ENCODE peak calls at places on chromosome 3, in eight cellular contexts. L is activated gamma-delta T cell treated with Interleukin-2 at 50 U/mL for 16 hours, W is GDM1, F is GM03348, B is pancreas, K is T-helper 17 cell, U is naive B cell, H is NCI-H510A. E is an unnamed sample.

GRCh38 chr3:45635475-45636256 is 41.1 kb downstream of the LIMD1 start:
- DNase-seq in L (no peak), W (no peak), F (peak), B (no peak), K (no peak), U (no peak), H (no peak), E (no peak)

GRCh38 chr3:37032961-37033360 is 39.6 kb downstream of the MLH1 start:
- DNase-seq in L (no peak), W (no peak), F (no peak), B (no peak), K (no peak), U (no peak), H (no peak), E (no peak)

GRCh38 chr3:120350431-120350941 is 1.3 kb upstream of the LRRC58 start:
- DNase-seq in L (no peak), W (no peak), F (peak), B (peak), K (no peak), U (no peak), H (no peak), E (no peak)

GRCh38 chr3:79167651-79168416 is 600.0 kb downstream of the ROBO1 start:
- DNase-seq in L (no peak), W (no peak), F (peak), B (no peak), K (no peak), U (no peak), H (no peak), E (no peak)

GRCh38 chr3:81769271-81769670 is 7.8 kb upstream of the GBE1 start:
- DNase-seq in L (no peak), W (no peak), F (no peak), B (no peak), K (no peak), U (no peak), H (no peak), E (no peak)

GRCh38 chr3:113531826-113532697 is at the start of gene SIDT1:
- DNase-seq in L (peak), W (no peak), F (peak), B (peak), K (peak), U (peak), H (no peak), E (peak)

GRCh38 chr3:102089904-102090492 is 240.7 kb downstream of the NFKBIZ start:
- DNase-seq in L (no peak), W (no peak), F (no peak), B (no peak), K (no peak), U (no peak), H (no peak), E (no peak)

GRCh38 chr3:46905191-46905560 is 27.7 kb downstream of the PTH1R start:
- DNase-seq in L (no peak), W (no peak), F (no peak), B (no peak), K (no peak), U (no peak), H (no peak), E (no peak)

GRCh38 chr3:184590795-184591194 is 29.2 kb downstream of the EPHB3 start:
- DNase-seq in L (no peak), W (no peak), F (no peak), B (peak), K (no peak), U (no peak), H (no peak), E (no peak)

GRCh38 chr3:12964713-12965612 is 108.3 kb downstream of the IQSEC1 start:
- DNase-seq in L (no peak), W (no peak), F (no peak), B (no peak), K (no peak), U (no peak), H (peak), E (no peak)

GRCh38 chr3:25088284-25088683 is 339.8 kb upstream of the RARB start:
- DNase-seq in L (no peak), W (no peak), F (no peak), B (no peak), K (no peak), U (no peak), H (no peak), E (no peak)

GRCh38 chr3:22450785-22451400 is 699.9 kb upstream of the ZNF385D start:
- DNase-seq in L (no peak), W (no peak), F (no peak), B (no peak), K (no peak), U (no peak), H (no peak), E (no peak)

GRCh38 chr3:124705552-124705951 is 24.7 kb upstream of the UMPS start:
- DNase-seq in L (no peak), W (no peak), F (no peak), B (no peak), K (no peak), U (no peak), H (no peak), E (no peak)

GRCh38 chr3:142723968-142724681 is at the start of gene TRPC1:
- DNase-seq in L (peak), W (peak), F (peak), B (peak), K (peak), U (peak), H (peak), E (peak)

GRCh38 chr3:23161896-23162570 is 41.1 kb upstream of the UBE2E2 start:
- DNase-seq in L (no peak), W (no peak), F (no peak), B (no peak), K (no peak), U (no peak), H (no peak), E (no peak)

GRCh38 chr3:190382082-190382481 is 5.9 kb upstream of the CLDN16 start:
- DNase-seq in L (no peak), W (no peak), F (peak), B (no peak), K (no peak), U (no peak), H (no peak), E (no peak)

GRCh38 chr3:126104028-126104635 is 20.2 kb upstream of the SLC41A3 start:
- DNase-seq in L (no peak), W (no peak), F (peak), B (no peak), K (no peak), U (no peak), H (no peak), E (no peak)

GRCh38 chr3:73503781-73504180 is 121.0 kb downstream of the PDZRN3 start:
- DNase-seq in L (no peak), W (no peak), F (no peak), B (no peak), K (no peak), U (no peak), H (no peak), E (no peak)

GRCh38 chr3:139312959-139313358 is 30.9 kb upstream of the MRPS22 start:
- DNase-seq in L (no peak), W (no peak), F (peak), B (no peak), K (no peak), U (no peak), H (no peak), E (no peak)

GRCh38 chr3:59240856-59241255 is 191.0 kb upstream of the CFAP20DC start:
- DNase-seq in L (no peak), W (no peak), F (no peak), B (no peak), K (no peak), U (no peak), H (no peak), E (no peak)

E was measured in NCI-H2107.